ENCODE peak calls at places on chromosome 13, in nine cellular contexts. Y is HL-60, S is AG04450, Q is IMR-90, V is keratinocyte, O is fibroblast of lung, L is WERI-Rb-1, W is esophagus squamous epithelium, X is thyroid gland. R is an unnamed sample. For H3K27me3, the result is how much of the 10 kb centered on the place peaks cover.

GRCh38 chr13:49776871-49777270 is 15.6 kb downstream of the KPNA3 start:
- DNase-seq in Y (no peak), Q (peak), W (no peak), S (no peak), L (no peak), X (no peak), V (no peak), O (peak), R (no peak)

GRCh38 chr13:33639640-33640080 is 178.3 kb upstream of the RFC3 start:
- DNase-seq in X (no peak), O (no peak), S (no peak), W (no peak), L (no peak), Y (no peak), V (no peak), Q (no peak), R (no peak)

GRCh38 chr13:93318538-93318937 is 91.9 kb downstream of the GPC6 start:
- DNase-seq in S (no peak), X (no peak), Y (peak), L (no peak), V (no peak), W (no peak), O (peak), Q (peak), R (no peak)

GRCh38 chr13:101523732-101524131 is 71.3 kb downstream of the ITGBL1 start:
- DNase-seq in O (peak), V (no peak), Q (peak), Y (no peak), W (no peak), X (peak), L (no peak), S (peak), R (peak)

GRCh38 chr13:104779311-104779710 is 1713.1 kb upstream of the SLC10A2 start:
- DNase-seq in V (no peak), L (no peak), O (peak), X (no peak), S (peak), Y (no peak), Q (peak), W (no peak), R (peak)

GRCh38 chr13:85040176-85040660 is 759.0 kb downstream of the SLITRK6 start:
- DNase-seq in W (no peak), X (no peak), Y (no peak), L (no peak), V (no peak), Q (no peak), S (no peak), O (no peak), R (no peak)

GRCh38 chr13:34201050-34201913 is 383.3 kb downstream of the RFC3 start:
- DNase-seq in Y (no peak), O (peak), Q (peak), X (no peak), L (no peak), V (no peak), S (peak), W (no peak), R (peak)

GRCh38 chr13:30371649-30372265 is 50.5 kb upstream of the UBE2L5 start:
- DNase-seq in X (peak), W (peak), V (no peak), S (no peak), Q (peak), O (peak), Y (peak), L (no peak), R (no peak)

GRCh38 chr13:47897411-47898050 is 103.5 kb downstream of the SUCLA2 start:
- DNase-seq in X (no peak), Q (peak), V (no peak), S (no peak), O (peak), W (no peak), L (no peak), Y (no peak), R (no peak)

GRCh38 chr13:94706854-94707399 is 5.4 kb downstream of the SOX21 start:
- DNase-seq in Q (no peak), Y (no peak), W (no peak), X (no peak), V (no peak), L (no peak), S (no peak), O (no peak), R (no peak)

GRCh38 chr13:77928909-77929308 is 10.3 kb upstream of the EDNRB start:
- DNase-seq in L (no peak), W (no peak), Q (no peak), S (no peak), O (no peak), Y (no peak), V (no peak), X (no peak), R (no peak)

GRCh38 chr13:88643233-88643632 is 972.1 kb downstream of the SLITRK5 start:
- DNase-seq in W (no peak), O (no peak), Q (no peak), L (no peak), Y (no peak), S (no peak), X (no peak), V (no peak), R (no peak)

GRCh38 chr13:44416297-44416696 is 42.7 kb downstream of the SERP2 start:
- DNase-seq in S (no peak), L (no peak), X (no peak), Y (peak), V (no peak), O (no peak), W (no peak), Q (no peak), R (no peak)

DNA sequence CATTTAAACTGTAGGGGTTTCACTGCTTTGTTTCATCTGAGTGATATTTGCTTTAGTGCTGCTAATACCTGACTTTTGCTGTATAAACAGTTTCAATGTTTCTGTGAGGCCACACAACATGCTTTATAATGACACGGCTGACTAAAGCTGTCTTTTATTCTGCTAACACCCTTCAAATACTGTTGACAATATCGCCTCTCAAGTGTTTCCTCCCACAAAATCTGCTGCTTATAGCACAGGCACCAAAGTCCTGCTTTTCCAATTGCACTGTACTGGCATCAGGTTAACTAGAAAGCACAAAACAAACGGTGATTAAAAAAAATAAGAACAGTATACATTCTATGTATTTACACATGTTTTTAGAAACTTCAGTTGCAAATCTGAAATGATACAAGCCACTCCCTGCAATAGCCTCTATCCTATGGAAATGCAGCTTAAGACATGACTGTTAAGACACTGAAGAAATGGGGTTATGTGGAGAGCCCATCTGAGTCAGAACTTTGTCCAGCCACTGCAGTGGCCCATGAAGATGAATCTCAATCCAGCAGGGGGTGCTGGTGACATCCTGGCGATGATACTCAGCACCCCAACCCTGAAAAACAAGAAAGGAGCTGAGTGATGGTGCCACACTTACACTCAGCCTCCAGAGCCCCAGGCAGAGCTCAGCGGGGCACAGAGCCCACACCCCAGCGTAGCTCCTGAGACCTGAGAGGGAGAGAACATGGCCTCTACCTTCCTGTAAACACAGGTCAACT is 29.4 kb downstream of the RFXAP start:
- DNase-seq in Y (peak), X (no peak), V (no peak), S (no peak), O (no peak), L (no peak), W (no peak), Q (peak), R (no peak)
- TF ChIP-seq CTCF in Y (no peak), X (peak), V (no peak), S (peak), O (no peak), L (peak), W (no peak), Q (peak), R (no peak)

DNA sequence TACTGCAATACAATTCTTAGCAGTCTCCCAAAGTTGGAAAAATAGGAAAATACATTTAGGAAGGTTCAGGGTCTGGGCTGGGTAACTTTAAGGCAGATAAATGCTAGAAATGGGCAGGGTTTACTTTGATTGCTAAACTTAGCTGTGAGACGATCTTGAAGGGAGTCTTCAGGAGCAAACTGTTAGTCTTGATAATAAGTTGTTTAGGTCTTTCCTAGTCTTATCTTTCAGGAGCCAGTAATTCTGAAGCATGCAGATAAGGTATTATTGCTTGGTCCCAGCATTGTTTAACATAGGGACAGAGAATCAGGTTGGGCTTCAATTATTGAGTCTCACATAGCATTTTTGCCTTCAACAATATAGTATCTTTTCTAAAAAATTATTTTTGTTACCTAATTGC is 262.4 kb upstream of the MIR17HG start:
- DNase-seq in W (no peak), L (no peak), Y (no peak), V (no peak), S (no peak), X (no peak), Q (no peak), O (no peak), R (no peak)
- H3K27me3 ChIP-seq in W (under half), L (under half), Y (under half), V (under half), S (under half), X (under half), Q (under half), O (under half), R (under half)

GRCh38 chr13:113002206-113002821 is 33.3 kb downstream of the MCF2L start:
- DNase-seq in O (no peak), Q (no peak), V (no peak), Y (no peak), X (peak), S (no peak), W (no peak), L (peak), R (no peak)
- TF ChIP-seq CTCF in O (no peak), Q (peak), V (peak), Y (no peak), X (peak), S (peak), W (no peak), L (peak), R (no peak)

GRCh38 chr13:103078145-103078544 is 11.9 kb upstream of the SLC10A2 start:
- DNase-seq in X (no peak), Y (no peak), V (no peak), L (no peak), Q (no peak), S (no peak), O (no peak), W (no peak), R (no peak)
- H3K27me3 ChIP-seq in X (under half), Y (under half), V (under half), L (under half), Q (under half), S (under half), O (under half), W (under half), R (under half)